ENCODE peak calls at places on chromosome 13, in nine cellular contexts. One of them, this sample, is unnamed.

GRCh38 chr13:28468520-28468915 is 26.4 kb downstream of the FLT1 start:
- DNase-seq in glutamatergic neuron: no peak
- DNase-seq in omental fat pad: no peak
- DNase-seq in CD4-positive, alpha-beta T cell: no peak
- DNase-seq in ascending aorta: no peak
- DNase-seq in BE2C: no peak
- DNase-seq in AG04450: no peak
- DNase-seq in right lobe of liver: no peak
- DNase-seq in cardiac muscle cell: no peak
- DNase-seq in this sample: no peak

GRCh38 chr13:53694814-53695533 is 666.4 kb downstream of the OLFM4 start:
- DNase-seq in glutamatergic neuron: no peak
- DNase-seq in omental fat pad: no peak
- DNase-seq in CD4-positive, alpha-beta T cell: no peak
- DNase-seq in ascending aorta: no peak
- DNase-seq in BE2C: no peak
- DNase-seq in AG04450: no peak
- DNase-seq in right lobe of liver: no peak
- DNase-seq in cardiac muscle cell: no peak
- DNase-seq in this sample: no peak

GRCh38 chr13:24381539-24382265 is 72.3 kb downstream of the C1QTNF9 start:
- DNase-seq in glutamatergic neuron: no peak
- DNase-seq in omental fat pad: no peak
- DNase-seq in CD4-positive, alpha-beta T cell: no peak
- DNase-seq in ascending aorta: no peak
- DNase-seq in BE2C: no peak
- DNase-seq in AG04450: no peak
- DNase-seq in right lobe of liver: no peak
- DNase-seq in cardiac muscle cell: no peak
- DNase-seq in this sample: no peak

GRCh38 chr13:49297338-49297737 is 49.6 kb downstream of the CDADC1 start:
- DNase-seq in glutamatergic neuron: no peak
- DNase-seq in omental fat pad: no peak
- DNase-seq in CD4-positive, alpha-beta T cell: no peak
- DNase-seq in ascending aorta: no peak
- DNase-seq in BE2C: peak
- DNase-seq in AG04450: no peak
- DNase-seq in right lobe of liver: no peak
- DNase-seq in cardiac muscle cell: no peak
- DNase-seq in this sample: no peak

GRCh38 chr13:85093808-85094207 is 705.4 kb downstream of the SLITRK6 start:
- DNase-seq in glutamatergic neuron: no peak
- DNase-seq in omental fat pad: no peak
- DNase-seq in CD4-positive, alpha-beta T cell: no peak
- DNase-seq in ascending aorta: no peak
- DNase-seq in BE2C: peak
- DNase-seq in AG04450: no peak
- DNase-seq in right lobe of liver: no peak
- DNase-seq in cardiac muscle cell: no peak
- DNase-seq in this sample: no peak

GRCh38 chr13:43303040-43303729 is 279.8 kb downstream of the DNAJC15 start:
- DNase-seq in glutamatergic neuron: peak
- DNase-seq in omental fat pad: no peak
- DNase-seq in CD4-positive, alpha-beta T cell: no peak
- DNase-seq in ascending aorta: no peak
- DNase-seq in BE2C: peak
- DNase-seq in AG04450: no peak
- DNase-seq in right lobe of liver: peak
- DNase-seq in cardiac muscle cell: peak
- DNase-seq in this sample: peak

GRCh38 chr13:105196052-105196451 is 1339.4 kb downstream of the EFNB2 start:
- DNase-seq in glutamatergic neuron: no peak
- DNase-seq in omental fat pad: no peak
- DNase-seq in CD4-positive, alpha-beta T cell: no peak
- DNase-seq in ascending aorta: no peak
- DNase-seq in BE2C: no peak
- DNase-seq in AG04450: no peak
- DNase-seq in right lobe of liver: no peak
- DNase-seq in cardiac muscle cell: no peak
- DNase-seq in this sample: no peak

GRCh38 chr13:66795636-66796035 is 434.5 kb downstream of the PCDH9 start:
- DNase-seq in glutamatergic neuron: no peak
- DNase-seq in omental fat pad: no peak
- DNase-seq in CD4-positive, alpha-beta T cell: no peak
- DNase-seq in ascending aorta: no peak
- DNase-seq in BE2C: no peak
- DNase-seq in AG04450: no peak
- DNase-seq in right lobe of liver: no peak
- DNase-seq in cardiac muscle cell: no peak
- DNase-seq in this sample: no peak

GRCh38 chr13:19864339-19865309 is 1.2 kb upstream of the ZMYM5 start:
- DNase-seq in glutamatergic neuron: peak
- DNase-seq in omental fat pad: peak
- DNase-seq in CD4-positive, alpha-beta T cell: peak
- DNase-seq in ascending aorta: peak
- DNase-seq in BE2C: peak
- DNase-seq in AG04450: no peak
- DNase-seq in right lobe of liver: peak
- DNase-seq in cardiac muscle cell: peak
- DNase-seq in this sample: peak

GRCh38 chr13:41058229-41059070 is 2.9 kb upstream of the WBP4 start:
- DNase-seq in glutamatergic neuron: no peak
- DNase-seq in omental fat pad: no peak
- DNase-seq in CD4-positive, alpha-beta T cell: no peak
- DNase-seq in ascending aorta: no peak
- DNase-seq in BE2C: no peak
- DNase-seq in AG04450: no peak
- DNase-seq in right lobe of liver: no peak
- DNase-seq in cardiac muscle cell: peak
- DNase-seq in this sample: no peak

GRCh38 chr13:41061075-41061913 is at the start of gene WBP4:
- DNase-seq in glutamatergic neuron: peak
- DNase-seq in omental fat pad: peak
- DNase-seq in CD4-positive, alpha-beta T cell: peak
- DNase-seq in ascending aorta: peak
- DNase-seq in BE2C: peak
- DNase-seq in AG04450: peak
- DNase-seq in right lobe of liver: peak
- DNase-seq in cardiac muscle cell: peak
- DNase-seq in this sample: peak

GRCh38 chr13:41059466-41059865 is 1.8 kb upstream of the WBP4 start:
- DNase-seq in glutamatergic neuron: no peak
- DNase-seq in omental fat pad: no peak
- DNase-seq in CD4-positive, alpha-beta T cell: no peak
- DNase-seq in ascending aorta: no peak
- DNase-seq in BE2C: no peak
- DNase-seq in AG04450: no peak
- DNase-seq in right lobe of liver: no peak
- DNase-seq in cardiac muscle cell: no peak
- DNase-seq in this sample: no peak

GRCh38 chr13:41060723-41061074 is 610 bp upstream of the WBP4 start:
- DNase-seq in glutamatergic neuron: peak
- DNase-seq in omental fat pad: peak
- DNase-seq in CD4-positive, alpha-beta T cell: peak
- DNase-seq in ascending aorta: peak
- DNase-seq in BE2C: peak
- DNase-seq in AG04450: no peak
- DNase-seq in right lobe of liver: peak
- DNase-seq in cardiac muscle cell: peak
- DNase-seq in this sample: peak

GRCh38 chr13:41059896-41060722 is 1.2 kb upstream of the WBP4 start:
- DNase-seq in glutamatergic neuron: peak
- DNase-seq in omental fat pad: peak
- DNase-seq in CD4-positive, alpha-beta T cell: peak
- DNase-seq in ascending aorta: peak
- DNase-seq in BE2C: peak
- DNase-seq in AG04450: peak
- DNase-seq in right lobe of liver: peak
- DNase-seq in cardiac muscle cell: peak
- DNase-seq in this sample: peak
- TF ChIP-seq CTCF in glutamatergic neuron: no peak
- TF ChIP-seq CTCF in omental fat pad: no peak
- TF ChIP-seq CTCF in CD4-positive, alpha-beta T cell: no peak
- TF ChIP-seq CTCF in ascending aorta: peak
- TF ChIP-seq CTCF in BE2C: peak
- TF ChIP-seq CTCF in AG04450: peak
- TF ChIP-seq CTCF in right lobe of liver: peak
- TF ChIP-seq CTCF in cardiac muscle cell: peak
- TF ChIP-seq CTCF in this sample: peak

GRCh38 chr13:112444001-112444311 is 67.8 kb downstream of the SPACA7 start:
- DNase-seq in glutamatergic neuron: peak
- DNase-seq in omental fat pad: peak
- DNase-seq in CD4-positive, alpha-beta T cell: peak
- DNase-seq in ascending aorta: no peak
- DNase-seq in BE2C: peak
- DNase-seq in AG04450: no peak
- DNase-seq in right lobe of liver: peak
- DNase-seq in cardiac muscle cell: peak
- DNase-seq in this sample: peak

GRCh38 chr13:112442483-112443090 is 66.4 kb downstream of the SPACA7 start:
- DNase-seq in glutamatergic neuron: no peak
- DNase-seq in omental fat pad: no peak
- DNase-seq in CD4-positive, alpha-beta T cell: no peak
- DNase-seq in ascending aorta: no peak
- DNase-seq in BE2C: no peak
- DNase-seq in AG04450: no peak
- DNase-seq in right lobe of liver: no peak
- DNase-seq in cardiac muscle cell: no peak
- DNase-seq in this sample: no peak

GRCh38 chr13:112444416-112445399 is 68.6 kb downstream of the SPACA7 start:
- DNase-seq in glutamatergic neuron: no peak
- DNase-seq in omental fat pad: no peak
- DNase-seq in CD4-positive, alpha-beta T cell: no peak
- DNase-seq in ascending aorta: no peak
- DNase-seq in BE2C: no peak
- DNase-seq in AG04450: no peak
- DNase-seq in right lobe of liver: no peak
- DNase-seq in cardiac muscle cell: no peak
- DNase-seq in this sample: no peak

GRCh38 chr13:112441779-112442310 is 65.7 kb downstream of the SPACA7 start:
- DNase-seq in glutamatergic neuron: no peak
- DNase-seq in omental fat pad: no peak
- DNase-seq in CD4-positive, alpha-beta T cell: no peak
- DNase-seq in ascending aorta: no peak
- DNase-seq in BE2C: no peak
- DNase-seq in AG04450: no peak
- DNase-seq in right lobe of liver: no peak
- DNase-seq in cardiac muscle cell: no peak
- DNase-seq in this sample: no peak

DNA sequence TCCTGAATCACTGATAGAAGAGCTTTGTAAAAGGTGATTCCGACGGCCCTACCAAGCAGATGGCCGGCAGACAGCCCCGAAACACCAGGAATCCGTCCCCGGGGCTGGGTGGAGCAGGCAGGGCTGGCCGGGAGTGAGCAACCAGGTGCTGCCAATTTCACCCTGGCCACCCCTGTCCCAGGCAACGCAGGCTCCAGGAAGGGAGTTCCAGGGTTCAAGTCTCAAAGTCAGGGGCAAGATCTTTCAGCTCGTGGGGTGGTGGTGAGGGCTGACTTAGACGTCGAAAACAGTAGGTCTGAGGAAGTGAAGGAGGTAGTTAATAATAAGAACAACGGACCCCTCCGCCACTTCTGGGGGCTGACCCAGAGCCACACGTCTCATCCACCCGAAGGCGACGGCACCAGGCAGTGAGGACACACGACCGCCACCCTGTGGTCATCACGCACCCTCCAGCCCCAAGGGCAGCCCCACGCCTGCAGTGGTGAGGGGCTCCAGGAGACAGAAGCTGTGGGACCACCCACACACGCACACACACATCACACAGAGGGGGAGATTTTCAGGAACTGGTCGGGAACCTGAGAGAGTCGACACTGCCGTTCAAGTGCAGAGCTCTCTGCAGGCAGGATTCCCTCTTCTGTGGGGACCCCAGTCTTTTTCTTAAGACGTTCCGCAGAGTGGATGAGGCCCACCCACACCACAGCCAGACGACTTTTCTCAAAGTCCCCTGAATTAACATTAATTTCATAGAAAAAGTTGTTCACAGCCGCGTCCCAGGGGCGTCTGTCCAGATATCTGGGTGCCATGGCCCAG is 67.2 kb downstream of the SPACA7 start:
- DNase-seq in glutamatergic neuron: peak
- DNase-seq in omental fat pad: no peak
- DNase-seq in CD4-positive, alpha-beta T cell: no peak
- DNase-seq in ascending aorta: no peak
- DNase-seq in BE2C: no peak
- DNase-seq in AG04450: no peak
- DNase-seq in right lobe of liver: no peak
- DNase-seq in cardiac muscle cell: peak
- DNase-seq in this sample: no peak
- TF ChIP-seq CTCF in glutamatergic neuron: no peak
- TF ChIP-seq CTCF in omental fat pad: no peak
- TF ChIP-seq CTCF in CD4-positive, alpha-beta T cell: no peak
- TF ChIP-seq CTCF in ascending aorta: no peak
- TF ChIP-seq CTCF in BE2C: peak
- TF ChIP-seq CTCF in AG04450: peak
- TF ChIP-seq CTCF in right lobe of liver: no peak
- TF ChIP-seq CTCF in cardiac muscle cell: peak
- TF ChIP-seq CTCF in this sample: no peak

DNA sequence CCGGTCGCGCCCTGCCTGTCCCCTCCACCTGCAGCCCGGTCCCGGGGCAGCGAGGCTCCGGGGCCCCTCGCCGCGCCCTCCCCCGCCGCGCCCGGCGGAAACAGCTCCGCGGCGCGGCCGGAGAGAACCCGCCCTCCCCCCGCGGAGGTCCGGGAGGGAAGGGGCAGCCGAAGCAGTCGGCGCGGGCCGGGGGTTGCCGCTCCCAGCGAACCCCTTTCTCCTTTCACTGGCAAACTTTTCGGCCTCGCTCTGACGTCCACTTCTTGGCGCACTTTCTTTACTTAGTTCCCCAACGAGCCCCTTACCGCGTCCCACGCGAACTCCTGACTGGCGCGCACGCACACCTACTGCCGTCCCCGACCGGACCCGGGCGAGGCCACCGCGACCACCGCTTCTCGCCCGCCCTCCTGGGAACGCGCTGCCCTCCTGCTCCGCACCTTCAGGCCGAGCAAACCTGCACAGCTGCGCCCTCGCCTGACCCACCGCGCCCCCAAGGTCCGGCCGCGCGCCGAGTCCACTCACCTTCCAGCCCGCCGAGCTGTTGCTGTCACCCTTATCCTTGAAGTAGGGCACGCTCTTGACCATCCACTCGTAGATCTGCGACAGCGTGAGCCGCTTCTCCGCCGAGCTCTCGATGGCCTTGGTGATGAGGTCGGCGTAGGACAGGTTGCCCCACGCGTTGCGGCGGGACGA is 1.2 kb downstream of the FOXO1 start:
- DNase-seq in glutamatergic neuron: peak
- DNase-seq in omental fat pad: no peak
- DNase-seq in CD4-positive, alpha-beta T cell: peak
- DNase-seq in ascending aorta: peak
- DNase-seq in BE2C: peak
- DNase-seq in AG04450: no peak
- DNase-seq in right lobe of liver: peak
- DNase-seq in cardiac muscle cell: peak
- DNase-seq in this sample: peak
- TF ChIP-seq CTCF in glutamatergic neuron: no peak
- TF ChIP-seq CTCF in omental fat pad: no peak
- TF ChIP-seq CTCF in CD4-positive, alpha-beta T cell: no peak
- TF ChIP-seq CTCF in ascending aorta: no peak
- TF ChIP-seq CTCF in BE2C: no peak
- TF ChIP-seq CTCF in AG04450: no peak
- TF ChIP-seq CTCF in right lobe of liver: no peak
- TF ChIP-seq CTCF in cardiac muscle cell: peak
- TF ChIP-seq CTCF in this sample: no peak

GRCh38 chr13:38872693-38873092 is 117.9 kb downstream of the STOML3 start:
- DNase-seq in glutamatergic neuron: peak
- DNase-seq in omental fat pad: no peak
- DNase-seq in CD4-positive, alpha-beta T cell: no peak
- DNase-seq in ascending aorta: no peak
- DNase-seq in BE2C: peak
- DNase-seq in AG04450: no peak
- DNase-seq in right lobe of liver: peak
- DNase-seq in cardiac muscle cell: peak
- DNase-seq in this sample: peak
- TF ChIP-seq CTCF in glutamatergic neuron: peak
- TF ChIP-seq CTCF in omental fat pad: no peak
- TF ChIP-seq CTCF in CD4-positive, alpha-beta T cell: peak
- TF ChIP-seq CTCF in ascending aorta: no peak
- TF ChIP-seq CTCF in BE2C: peak
- TF ChIP-seq CTCF in AG04450: peak
- TF ChIP-seq CTCF in right lobe of liver: peak
- TF ChIP-seq CTCF in cardiac muscle cell: peak
- TF ChIP-seq CTCF in this sample: peak